ENCODE peak calls at places on chromosomes 6 and 20, in nine cellular contexts. L is iris pigment epithelial cell; K is GM12865; E is stimulated activated CD4-positive, alpha-beta T cell treated with anti-CD3 and anti-CD28 coated beads, Interleukin-2, amount 100 ng/mL, for 24 hours; P is stimulated activated CD8-positive, alpha-beta memory T cell treated with anti-CD3 and anti-CD28 coated beads, Interleukin-2, amount 100 ng/mL, for 1 hour; Q is HTR-8/SVneo; R is activated CD8-positive, alpha-beta memory T cell treated with anti-CD3 and anti-CD28 coated beads for 24 hours; J is WTC11; W is CMK. Y is an unnamed sample.

GRCh38 chr6:113713665-113714064 is 143.5 kb upstream of the MARCKS start:
- DNase-seq in L (no peak), Q (no peak), J (no peak), E (no peak), P (no peak), K (no peak), R (no peak), W (no peak), Y (no peak)

GRCh38 chr20:30167540-30167939 is 1089.9 kb upstream of the DEFB115 start:
- DNase-seq in R (no peak), L (no peak), P (no peak), W (no peak), K (no peak), Q (no peak), J (no peak), E (no peak), Y (no peak)

GRCh38 chr20:22977047-22977785 is 57.9 kb upstream of the SSTR4 start:
- DNase-seq in Q (no peak), P (no peak), K (no peak), J (no peak), W (no peak), E (no peak), L (no peak), R (no peak), Y (no peak)

GRCh38 chr20:22604815-22605214 is 20.4 kb upstream of the FOXA2 start:
- DNase-seq in J (no peak), L (no peak), W (no peak), Q (no peak), P (no peak), R (no peak), K (no peak), E (no peak), Y (no peak)

GRCh38 chr6:54093306-54093705 is 17.9 kb upstream of the MLIP start:
- DNase-seq in Q (no peak), K (no peak), R (no peak), E (no peak), L (no peak), J (no peak), W (no peak), P (no peak), Y (no peak)

GRCh38 chr6:83192456-83192855 is 609 bp downstream of the PGM3 start:
- DNase-seq in P (no peak), K (no peak), E (no peak), J (no peak), L (peak; percentile 23), Q (peak; percentile 5), W (no peak), R (no peak), Y (no peak)

GRCh38 chr20:52804455-52804966 is 167.6 kb upstream of the TSHZ2 start:
- DNase-seq in E (no peak), J (no peak), R (no peak), K (no peak), L (no peak), Q (no peak), P (no peak), W (no peak), Y (no peak)

GRCh38 chr20:32168184-32168910 is 39.2 kb downstream of the PLAGL2 start:
- DNase-seq in K (no peak), R (no peak), L (peak; percentile 73), P (no peak), E (no peak), W (no peak), Q (peak; percentile 27), J (peak; percentile 31), Y (no peak)

GRCh38 chr6:28794175-28795002 is 129.4 kb downstream of the TRIM27 start:
- DNase-seq in W (no peak), Q (no peak), K (peak; percentile 54), E (no peak), R (no peak), L (peak; percentile 81), P (no peak), J (no peak), Y (no peak)

GRCh38 chr6:76876922-76877553 is 586.3 kb downstream of the HTR1B start:
- DNase-seq in W (no peak), P (no peak), L (peak; percentile 65), K (peak; percentile 43), R (no peak), Q (no peak), E (no peak), J (peak; percentile 75), Y (no peak)

GRCh38 chr6:79137671-79138070 is 59.6 kb upstream of the PHIP start:
- DNase-seq in R (no peak), K (no peak), L (peak; percentile 14), W (no peak), P (no peak), Q (no peak), E (no peak), J (no peak), Y (no peak)

GRCh38 chr6:92231220-92231701 is 1188.1 kb downstream of the EPHA7 start:
- DNase-seq in R (no peak), Q (no peak), K (no peak), J (no peak), E (no peak), W (no peak), P (no peak), L (no peak), Y (no peak)

GRCh38 chr6:101066481-101066880 is 185.4 kb upstream of the ASCC3 start:
- DNase-seq in K (no peak), L (no peak), P (no peak), W (no peak), R (no peak), Q (no peak), E (no peak), J (no peak), Y (no peak)

GRCh38 chr6:138719011-138719635 is 54.4 kb upstream of the CCDC28A start:
- DNase-seq in W (no peak), E (no peak), J (no peak), Q (no peak), R (no peak), K (no peak), P (no peak), L (peak; percentile 81), Y (no peak)

GRCh38 chr6:136401749-136402148 is 112.1 kb upstream of the BCLAF1 start:
- DNase-seq in J (no peak), E (no peak), W (no peak), P (no peak), L (peak; percentile 38), K (no peak), R (no peak), Q (no peak), Y (no peak)

GRCh38 chr6:31728767-31729514 is at the start of gene DDAH2:
- DNase-seq in J (no peak), W (no peak), E (no peak), L (no peak), R (no peak), K (no peak), Q (no peak), P (no peak), Y (no peak)

GRCh38 chr20:50919567-50919966 is 11.7 kb downstream of the ADNP start:
- DNase-seq in K (no peak), P (no peak), R (no peak), W (no peak), Q (no peak), J (no peak), L (peak; percentile 93), E (no peak), Y (no peak)